ENCODE peak calls at places on chromosomes 12 and 14, in four cellular contexts. A, L, B and Q are unnamed samples.

GRCh38 chr12:65935906-65936528 is 111.7 kb downstream of the HMGA2 start:
- DNase-seq in B (no peak), A (no peak), L (peak; percentile 39), Q (no peak)

GRCh38 chr12:93743999-93744689 is 67.0 kb downstream of the CRADD start:
- DNase-seq in L (no peak), A (no peak), B (no peak), Q (no peak)

GRCh38 chr12:49954863-49955830 is 4.6 kb downstream of the AQP2 start:
- DNase-seq in A (no peak), L (no peak), B (no peak), Q (no peak)

GRCh38 chr14:70753518-70753953 is 55.8 kb downstream of the MAP3K9 start:
- DNase-seq in A (no peak), L (peak; percentile 94), B (no peak), Q (no peak)

GRCh38 chr12:132904718-132905328 is 17.4 kb upstream of the CHFR start:
- DNase-seq in A (peak; percentile 92), L (no peak), B (peak; percentile 92), Q (no peak)

GRCh38 chr12:1792406-1792805 is 28.0 kb upstream of the LRTM2 start:
- DNase-seq in B (peak; percentile 37), A (no peak), L (no peak), Q (no peak)

GRCh38 chr14:30748343-30748742 is 126.0 kb upstream of the COCH start:
- DNase-seq in L (no peak), B (no peak), A (no peak), Q (no peak)

GRCh38 chr14:94682061-94682516 is 69.9 kb downstream of the SERPINA3 start:
- DNase-seq in L (no peak), A (peak; percentile 36), B (no peak), Q (no peak)

GRCh38 chr12:68240079-68240478 is 13.3 kb downstream of the IL22 start:
- DNase-seq in B (no peak), L (no peak), A (no peak), Q (no peak)

GRCh38 chr14:97687944-97688625 is 890.9 kb downstream of the VRK1 start:
- DNase-seq in L (no peak), A (no peak), B (no peak), Q (no peak)

GRCh38 chr12:73262788-73263381 is 990.7 kb downstream of the TRHDE start:
- DNase-seq in B (no peak), L (no peak), A (no peak), Q (no peak)

GRCh38 chr12:73266206-73266605 is 994.0 kb downstream of the TRHDE start:
- DNase-seq in B (no peak), A (no peak), L (no peak), Q (no peak)
- H3K4me3 ChIP-seq in B (no peak overlapping the region), A (no peak overlapping the region), L (no peak overlapping the region), Q (no peak overlapping the region)

GRCh38 chr12:52010152-52010622 is 3.4 kb downstream of the TAMALIN start:
- DNase-seq in A (peak; percentile 94), B (no peak), L (peak; percentile 72), Q (no peak)
- TF ChIP-seq POLR2AphosphoS5 in A (peak; percentile 30), B (peak; percentile 74), L (peak; percentile 72), Q (no peak)

GRCh38 chr14:76376878-76377523 is 1.1 kb downstream of the ESRRB start:
- DNase-seq in A (no peak), B (no peak), L (no peak), Q (no peak)
- H3K4me3 ChIP-seq in A (no peak overlapping the region), B (no peak overlapping the region), L (no peak overlapping the region), Q (peak overlapping the region; percentile 82)

GRCh38 chr14:77799863-77800730 is at the start of gene ADCK1:
- DNase-seq in A (peak; percentile 93), L (peak; percentile 68), B (peak; percentile 97), Q (peak; percentile 10)
- TF ChIP-seq POLR2AphosphoS5 in A (peak; percentile 54), L (peak; percentile 58), B (peak; percentile 74), Q (peak; percentile 85)

GRCh38 chr14:52023518-52023917 is 34.2 kb downstream of the RTRAF start:
- DNase-seq in B (no peak), L (no peak), A (peak; percentile 78), Q (no peak)
- H3K4me3 ChIP-seq in B (no peak overlapping the region), L (no peak overlapping the region), A (no peak overlapping the region), Q (no peak overlapping the region)